ENCODE peak calls at places on chromosomes 3 and 15, in four cellular contexts. D is pancreas, N is neural progenitor cell, O is cardiac muscle cell. Q is an unnamed sample.

GRCh38 chr3:12922881-12923431 is 81.6 kb upstream of the RPL32 start:
- DNase-seq in D (no peak), N (no peak), O (no peak), Q (no peak)

GRCh38 chr3:198107840-198108734 is 148.1 kb downstream of the LMLN start:
- DNase-seq in D (no peak), N (peak; percentile 18), O (no peak), Q (no peak)

GRCh38 chr3:181009225-181009624 is 19.7 kb upstream of the DNAJC19 start:
- DNase-seq in D (no peak), N (no peak), O (no peak), Q (no peak)

GRCh38 chr15:27485265-27485664 is 514.3 kb downstream of the GABRG3 start:
- DNase-seq in D (no peak), N (no peak), O (no peak), Q (no peak)

GRCh38 chr3:128813003-128813564 is 66.3 kb upstream of the ACAD9 start:
- DNase-seq in D (no peak), N (no peak), O (no peak), Q (no peak)

GRCh38 chr3:160474416-160474838 is 24.8 kb upstream of the TRIM59 start:
- DNase-seq in D (no peak), N (no peak), O (peak; percentile 49), Q (peak; percentile 63)

GRCh38 chr3:88137836-88138235 is 11.9 kb upstream of the C3orf38 start:
- DNase-seq in D (no peak), N (no peak), O (peak; percentile 26), Q (no peak)

GRCh38 chr3:196519738-196520122 is 4.6 kb upstream of the SMCO1 start:
- DNase-seq in D (no peak), N (no peak), O (no peak), Q (no peak)

GRCh38 chr3:126293370-126294082 is 63.7 kb downstream of the KLF15 start:
- DNase-seq in D (no peak), N (no peak), O (peak; percentile 68), Q (peak; percentile 51)

GRCh38 chr15:76333720-76334437 is 2.7 kb upstream of the ISL2 start:
- DNase-seq in D (no peak), N (peak; percentile 60), O (no peak), Q (peak; percentile 18)

GRCh38 chr3:158725348-158725966 is 6.8 kb downstream of the RARRES1 start:
- DNase-seq in D (no peak), N (no peak), O (peak; percentile 97), Q (peak; percentile 99)

GRCh38 chr15:93866996-93867395 is 364.4 kb upstream of the MCTP2 start:
- DNase-seq in D (no peak), N (no peak), O (no peak), Q (no peak)

GRCh38 chr15:58361291-58361759 is 70.5 kb upstream of the LIPC start:
- DNase-seq in D (no peak), N (no peak), O (peak; percentile 50), Q (peak; percentile 100)

GRCh38 chr3:175535351-175535750 is 676.2 kb downstream of the NAALADL2 start:
- DNase-seq in D (no peak), N (no peak), O (no peak), Q (no peak)

GRCh38 chr3:55519016-55519415 is 31.9 kb upstream of the WNT5A start:
- DNase-seq in D (no peak), N (no peak), O (no peak), Q (peak; percentile 11)

GRCh38 chr3:13564751-13565560 is 16.0 kb downstream of the FBLN2 start:
- DNase-seq in D (no peak), N (no peak), O (no peak), Q (no peak)

GRCh38 chr3:142976621-142977398 is 13.3 kb upstream of the PAQR9 start:
- DNase-seq in D (peak; percentile 77), N (no peak), O (peak; percentile 95), Q (peak; percentile 87)

GRCh38 chr3:107740992-107741896 is 218.5 kb downstream of the BBX start:
- DNase-seq in D (no peak), N (no peak), O (peak; percentile 57), Q (peak; percentile 50)

GRCh38 chr3:55337641-55338174 is 149.4 kb downstream of the WNT5A start:
- DNase-seq in D (no peak), N (no peak), O (no peak), Q (peak; percentile 27)

GRCh38 chr3:40173291-40173710 is 136.2 kb upstream of the EIF1B start:
- DNase-seq in D (no peak), N (no peak), O (no peak), Q (no peak)

GRCh38 chr15:59556405-59556804 is 55.2 kb upstream of the GCNT3 start:
- DNase-seq in D (no peak), N (no peak), O (no peak), Q (no peak)

GRCh38 chr15:94670436-94671034 is 439.2 kb downstream of the MCTP2 start:
- DNase-seq in D (no peak), N (peak; percentile 61), O (peak; percentile 63), Q (peak; percentile 58)

GRCh38 chr3:191792580-191792979 is 331.6 kb downstream of the PYDC2 start:
- DNase-seq in D (no peak), N (no peak), O (no peak), Q (no peak)

GRCh38 chr15:69818529-69818928 is 279.2 kb downstream of the TLE3 start:
- DNase-seq in D (no peak), N (no peak), O (no peak), Q (no peak)

GRCh38 chr15:39247574-39247973 is 333.3 kb upstream of the THBS1 start:
- DNase-seq in D (no peak), N (no peak), O (peak; percentile 48), Q (no peak)

GRCh38 chr3:43659250-43659880 is 31.4 kb upstream of the ABHD5 start:
- DNase-seq in D (no peak), N (no peak), O (no peak), Q (no peak)

GRCh38 chr3:55969634-55970033 is 482.5 kb upstream of the WNT5A start:
- DNase-seq in D (no peak), N (no peak), O (no peak), Q (no peak)

GRCh38 chr3:42226470-42227425 is 39.2 kb downstream of the CCK start:
- DNase-seq in D (no peak), N (no peak), O (no peak), Q (no peak)

GRCh38 chr3:69292185-69292584 is 93.7 kb downstream of the FRMD4B start:
- DNase-seq in D (no peak), N (peak; percentile 22), O (no peak), Q (no peak)

GRCh38 chr3:62493116-62493801 is 119.9 kb upstream of the FEZF2 start:
- DNase-seq in D (no peak), N (peak; percentile 8), O (no peak), Q (no peak)
- H3K4me3 ChIP-seq in D (no peak overlapping the region), N (no peak overlapping the region), O (no peak overlapping the region), Q (no peak overlapping the region)

GRCh38 chr3:8644748-8645390 is at the start of gene SSUH2:
- DNase-seq in D (no peak), N (no peak), O (no peak), Q (no peak)
- H3K4me3 ChIP-seq in D (no peak within 1 kb of the TSS), N (no peak within 1 kb of the TSS), O (no peak within 1 kb of the TSS), Q (no peak within 1 kb of the TSS)

GRCh38 chr15:62561572-62561970 is 396.5 kb upstream of the C2CD4B start:
- DNase-seq in D (no peak), N (no peak), O (no peak), Q (no peak)
- H3K4me3 ChIP-seq in D (no peak overlapping the region), N (no peak overlapping the region), O (no peak overlapping the region), Q (no peak overlapping the region)

GRCh38 chr3:53202331-53203015 is 41.5 kb downstream of the PRKCD start:
- DNase-seq in D (no peak), N (no peak), O (no peak), Q (no peak)
- H3K4me3 ChIP-seq in D (no peak overlapping the region), N (no peak overlapping the region), O (no peak overlapping the region), Q (no peak overlapping the region)

GRCh38 chr15:100901702-100902435 is 17.3 kb upstream of the LRRK1 start:
- DNase-seq in D (no peak), N (no peak), O (peak; percentile 43), Q (peak; percentile 23)
- H3K4me3 ChIP-seq in D (no peak overlapping the region), N (no peak overlapping the region), O (no peak overlapping the region), Q (peak overlapping the region; percentile 22)

GRCh38 chr15:73593278-73594074 is 39.7 kb downstream of the NPTN start:
- DNase-seq in D (peak; percentile 37), N (no peak), O (peak; percentile 67), Q (peak; percentile 67)
- H3K4me3 ChIP-seq in D (no peak overlapping the region), N (no peak overlapping the region), O (no peak overlapping the region), Q (no peak overlapping the region)

DNA sequence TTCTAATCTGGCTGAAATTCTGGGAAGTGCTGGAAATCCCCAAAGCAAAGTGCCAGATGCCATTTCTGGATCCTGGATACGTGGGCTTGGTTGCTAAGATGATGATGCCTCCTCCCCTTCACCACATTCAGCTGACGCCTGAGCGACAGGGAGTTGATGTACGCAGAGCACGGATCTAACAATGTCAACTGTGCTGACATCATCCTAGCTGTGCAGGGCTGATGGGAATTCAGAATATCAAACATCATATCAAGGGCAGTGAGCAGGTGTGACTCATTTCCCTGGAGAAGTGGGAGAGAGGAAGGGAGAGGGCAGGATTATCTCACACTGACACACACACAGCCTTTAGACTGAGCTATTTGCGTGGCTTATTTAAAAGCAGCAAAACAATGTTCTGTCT is 92.6 kb upstream of the ZBTB20 start:
- DNase-seq in D (no peak), N (no peak), O (peak; percentile 90), Q (peak; percentile 88)
- H3K4me3 ChIP-seq in D (no peak overlapping the region), N (no peak overlapping the region), O (no peak overlapping the region), Q (no peak overlapping the region)

Q was measured in fibroblast of villous mesenchyme.